ENCODE peak calls at places on chromosomes 13 and 19, in ten cellular contexts. P, C, T, S, B, A, M, J, O and N are unnamed samples.

GRCh38 chr19:2661615-2662014 is 40.9 kb downstream of the GNG7 start:
- DNase-seq in P (peak; percentile 41), C (no peak), T (no peak), S (no peak), B (no peak), A (no peak), M (no peak), J (no peak), O (no peak), N (peak; percentile 6)

GRCh38 chr13:42832341-42833153 is 51.2 kb downstream of the FAM216B start:
- DNase-seq in P (no peak), C (no peak), T (peak; percentile 80), S (no peak), B (no peak), A (peak; percentile 94), M (no peak), J (no peak), O (no peak), N (peak; percentile 84)

GRCh38 chr19:3243851-3244700 is 19.6 kb downstream of the CELF5 start:
- DNase-seq in P (peak; percentile 76), C (no peak), T (no peak), S (peak; percentile 58), B (no peak), A (peak; percentile 56), M (peak; percentile 34), J (peak; percentile 23), O (no peak), N (peak; percentile 53)

GRCh38 chr19:13079542-13079986 is 23.1 kb downstream of the LYL1 start:
- DNase-seq in P (peak; percentile 39), C (no peak), T (peak; percentile 70), S (no peak), B (no peak), A (peak; percentile 50), M (peak; percentile 59), J (no peak), O (no peak), N (peak; percentile 53)

GRCh38 chr13:112976526-112976925 is 7.5 kb downstream of the MCF2L start:
- DNase-seq in P (no peak), C (no peak), T (no peak), S (no peak), B (no peak), A (no peak), M (no peak), J (no peak), O (no peak), N (no peak)

GRCh38 chr19:44476559-44477408 is 23.5 kb downstream of the ZNF180 start:
- DNase-seq in P (peak; percentile 17), C (no peak), T (no peak), S (no peak), B (no peak), A (peak; percentile 15), M (no peak), J (no peak), O (no peak), N (peak; percentile 34)

GRCh38 chr19:55471266-55471665 is 5.2 kb upstream of the ZNF628 start:
- DNase-seq in P (no peak), C (no peak), T (no peak), S (no peak), B (no peak), A (no peak), M (no peak), J (no peak), O (no peak), N (no peak)

GRCh38 chr13:73987618-73988017 is 146.6 kb downstream of the KLF12 start:
- DNase-seq in P (no peak), C (no peak), T (no peak), S (no peak), B (no peak), A (no peak), M (no peak), J (no peak), O (no peak), N (no peak)

GRCh38 chr13:113493315-113493951 is 2.9 kb upstream of the DCUN1D2 start:
- DNase-seq in P (peak; percentile 58), C (no peak), T (peak; percentile 88), S (no peak), B (no peak), A (peak; percentile 99), M (no peak), J (peak; percentile 89), O (no peak), N (peak; percentile 97)

GRCh38 chr19:19445911-19446361 is 40.5 kb downstream of the GATAD2A start:
- DNase-seq in P (no peak), C (peak; percentile 57), T (no peak), S (no peak), B (no peak), A (peak; percentile 40), M (no peak), J (no peak), O (no peak), N (no peak)

GRCh38 chr13:38872693-38873092 is 117.9 kb downstream of the STOML3 start:
- DNase-seq in P (peak; percentile 88), C (peak; percentile 31), T (no peak), S (peak; percentile 69), B (peak; percentile 76), A (peak; percentile 5), M (peak; percentile 57), J (no peak), O (peak; percentile 25), N (peak; percentile 51)

GRCh38 chr13:114071441-114071840 is 61.0 kb downstream of the RASA3 start:
- DNase-seq in P (no peak), C (no peak), T (no peak), S (no peak), B (no peak), A (no peak), M (no peak), J (no peak), O (no peak), N (no peak)

GRCh38 chr13:91375119-91375729 is 23.2 kb upstream of the GPC5 start:
- DNase-seq in P (peak; percentile 45), C (peak; percentile 57), T (no peak), S (no peak), B (no peak), A (peak; percentile 8), M (no peak), J (no peak), O (no peak), N (peak; percentile 49)

GRCh38 chr19:53549354-53549753 is 11.4 kb downstream of the ZNF331 start:
- DNase-seq in P (no peak), C (no peak), T (peak; percentile 75), S (no peak), B (no peak), A (peak; percentile 68), M (no peak), J (no peak), O (no peak), N (peak; percentile 94)
- TF ChIP-seq CTCF in P (no peak), C (no peak), T (no peak), S (no peak), B (no peak), A (no peak), M (no peak), J (no peak), O (no peak), N (no peak)

DNA sequence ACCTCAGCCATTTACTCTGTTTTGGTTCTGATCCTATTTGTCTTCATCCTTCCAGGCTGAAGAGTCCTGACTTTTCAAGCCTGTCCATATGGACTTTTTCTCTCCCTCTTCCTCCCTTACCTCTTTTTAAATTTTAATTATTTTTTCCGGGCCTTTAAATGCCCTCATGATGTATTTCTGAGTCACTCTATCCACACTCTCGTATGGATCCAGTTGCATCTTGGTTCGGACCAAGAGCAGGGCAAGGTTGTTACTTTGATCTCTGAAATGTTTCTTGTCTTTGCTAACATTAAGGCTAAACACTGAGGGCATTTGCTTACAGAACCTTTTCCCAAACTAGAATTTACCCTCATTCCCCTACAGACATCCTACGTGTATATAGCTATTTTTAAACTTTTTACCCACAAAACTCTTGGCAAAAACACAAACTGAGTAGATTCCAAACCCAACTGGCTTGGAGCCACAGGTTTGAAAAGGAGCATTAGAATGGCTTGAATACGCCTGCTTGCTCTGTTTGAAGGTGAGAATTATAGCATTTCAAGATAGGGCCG is 47.4 kb upstream of the SERPINE3 start:
- DNase-seq in P (no peak), C (no peak), T (no peak), S (no peak), B (no peak), A (peak; percentile 62), M (no peak), J (peak; percentile 37), O (no peak), N (peak; percentile 63)
- TF ChIP-seq CTCF in P (no peak), C (no peak), T (no peak), S (no peak), B (no peak), A (no peak), M (no peak), J (no peak), O (no peak), N (no peak)

DNA sequence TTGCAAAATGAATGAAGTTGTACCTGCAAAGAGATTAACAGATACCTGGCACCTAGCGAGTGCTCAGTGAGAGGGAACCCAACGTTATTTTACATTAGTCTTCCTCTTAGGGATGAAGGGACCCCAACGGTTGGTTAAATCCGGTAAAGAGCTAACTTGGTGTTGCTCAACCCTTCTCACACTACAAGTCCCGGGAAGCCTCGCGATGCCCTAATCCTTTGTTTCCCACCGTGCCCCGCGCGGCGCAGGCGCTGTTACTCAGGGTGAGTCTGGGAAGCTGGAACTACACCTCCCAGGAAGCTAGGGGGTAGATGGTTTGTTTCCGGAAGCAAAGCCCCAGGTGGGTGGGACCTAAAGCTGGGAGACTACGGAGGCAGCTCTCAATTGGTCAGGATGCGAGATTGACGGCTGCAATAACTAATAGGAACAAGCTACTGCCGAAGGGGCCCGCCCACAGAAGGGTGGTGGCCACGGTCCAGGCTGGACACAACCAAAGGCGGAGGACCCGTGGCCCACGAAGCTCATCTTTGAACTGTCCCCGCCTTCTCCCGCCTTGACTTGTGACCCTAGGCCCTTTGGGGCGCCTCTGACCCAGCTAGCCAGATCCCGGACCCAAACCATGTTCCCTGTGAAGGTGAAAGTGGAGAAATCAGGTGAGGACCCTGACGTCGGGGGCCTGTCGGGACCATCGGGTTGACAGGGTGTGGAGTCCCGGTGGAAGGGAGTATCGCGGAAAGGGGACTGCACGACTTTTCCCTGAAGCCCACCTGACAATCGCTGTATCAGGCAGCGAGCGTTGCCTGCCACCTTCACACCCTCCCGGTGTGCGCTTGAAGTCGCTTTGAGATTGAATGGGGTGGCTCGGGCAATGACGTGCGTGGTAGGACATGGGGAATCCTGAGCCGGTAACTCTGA is at the start of gene LIN37:
- DNase-seq in P (peak; percentile 100), C (peak; percentile 93), T (peak; percentile 99), S (peak; percentile 96), B (peak; percentile 100), A (peak; percentile 99), M (peak; percentile 99), J (peak; percentile 99), O (peak; percentile 100), N (peak; percentile 100)
- TF ChIP-seq CTCF in P (no peak), C (no peak), T (peak; percentile 14), S (no peak), B (peak; percentile 57), A (no peak), M (no peak), J (no peak), O (peak; percentile 14), N (peak; percentile 20)

DNA sequence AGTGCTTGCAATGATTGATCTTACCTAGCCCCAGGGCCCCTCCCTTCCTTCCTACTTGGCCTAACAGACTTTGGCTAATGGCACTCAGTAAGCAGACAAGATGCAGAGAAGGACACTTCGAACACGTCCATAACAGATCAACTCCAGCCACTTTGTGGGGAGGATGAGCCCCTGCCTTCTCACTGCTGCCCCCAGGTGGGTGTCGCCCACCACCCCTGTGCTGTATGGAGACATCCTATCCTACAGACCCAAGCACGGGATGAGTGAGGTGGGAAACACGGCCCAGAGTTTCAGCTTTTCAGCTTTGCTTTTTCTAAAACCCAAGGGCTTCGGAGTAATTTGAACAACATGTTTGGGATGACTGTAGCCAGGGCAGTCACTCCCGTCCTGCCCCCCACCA is 5.5 kb downstream of the SLC7A1 start:
- DNase-seq in P (no peak), C (no peak), T (no peak), S (peak; percentile 40), B (no peak), A (no peak), M (no peak), J (no peak), O (no peak), N (no peak)
- TF ChIP-seq CTCF in P (peak; percentile 30), C (no peak), T (no peak), S (peak; percentile 34), B (no peak), A (peak; percentile 9), M (no peak), J (peak; percentile 25), O (no peak), N (peak; percentile 22)